ENCODE peak calls at places on chromosomes 12 and 14, in ten cellular contexts. Z, Q, M, P, X, N, T, C, J and V are unnamed samples.

GRCh38 chr12:57983150-57983857 is 41.9 kb downstream of the ATP23 start:
- DNase-seq in Z (no peak), Q (peak; percentile 10), M (peak; percentile 51), P (peak; percentile 57), X (peak; percentile 39), N (peak; percentile 65), T (no peak), C (no peak), J (peak; percentile 66), V (peak; percentile 40)

GRCh38 chr14:38669027-38669426 is 413.1 kb upstream of the CLEC14A start:
- DNase-seq in Z (no peak), Q (no peak), M (no peak), P (no peak), X (no peak), N (no peak), T (no peak), C (no peak), J (no peak), V (no peak)

GRCh38 chr12:42716521-42716920 is 127.0 kb upstream of the PRICKLE1 start:
- DNase-seq in Z (peak; percentile 64), Q (no peak), M (no peak), P (peak; percentile 53), X (no peak), N (no peak), T (no peak), C (no peak), J (peak; percentile 80), V (no peak)

GRCh38 chr14:21734457-21735074 is 60.9 kb upstream of the OR4E1 start:
- DNase-seq in Z (no peak), Q (peak; percentile 20), M (peak; percentile 54), P (peak; percentile 52), X (peak; percentile 18), N (peak; percentile 70), T (peak; percentile 37), C (no peak), J (peak; percentile 51), V (peak; percentile 65)

GRCh38 chr12:67617619-67618018 is 30.9 kb upstream of the DYRK2 start:
- DNase-seq in Z (no peak), Q (no peak), M (no peak), P (no peak), X (no peak), N (no peak), T (no peak), C (no peak), J (no peak), V (no peak)

GRCh38 chr12:57195186-57195585 is 21.4 kb upstream of the NXPH4 start:
- DNase-seq in Z (no peak), Q (no peak), M (no peak), P (no peak), X (no peak), N (no peak), T (no peak), C (no peak), J (no peak), V (no peak)

GRCh38 chr14:94345344-94346072 is 22.4 kb upstream of the SERPINA6 start:
- DNase-seq in Z (no peak), Q (no peak), M (no peak), P (peak; percentile 97), X (no peak), N (peak; percentile 96), T (no peak), C (peak; percentile 68), J (peak; percentile 72), V (peak; percentile 76)

GRCh38 chr14:45940318-45940717 is 687.3 kb upstream of the MIS18BP1 start:
- DNase-seq in Z (no peak), Q (no peak), M (no peak), P (no peak), X (no peak), N (no peak), T (no peak), C (no peak), J (no peak), V (peak; percentile 4)

GRCh38 chr12:125860672-125861288 is 795.5 kb downstream of the AACS start:
- DNase-seq in Z (no peak), Q (no peak), M (no peak), P (no peak), X (no peak), N (no peak), T (no peak), C (no peak), J (no peak), V (no peak)

GRCh38 chr14:21069388-21070082 is 569 bp upstream of the ARHGEF40 start:
- DNase-seq in Z (no peak), Q (no peak), M (peak; percentile 77), P (peak; percentile 56), X (no peak), N (no peak), T (no peak), C (peak; percentile 89), J (no peak), V (peak; percentile 9)

GRCh38 chr12:47990351-47991105 is 13.7 kb downstream of the COL2A1 start:
- DNase-seq in Z (no peak), Q (no peak), M (peak; percentile 22), P (no peak), X (no peak), N (no peak), T (peak; percentile 60), C (peak; percentile 15), J (peak; percentile 17), V (no peak)

GRCh38 chr12:100163416-100164152 is 20.9 kb upstream of the BLTP3B start:
- DNase-seq in Z (peak; percentile 84), Q (peak; percentile 80), M (peak; percentile 87), P (peak; percentile 62), X (peak; percentile 90), N (peak; percentile 81), T (peak; percentile 71), C (peak; percentile 92), J (peak; percentile 34), V (peak; percentile 84)

GRCh38 chr12:19338405-19338804 is 100.9 kb upstream of the AEBP2 start:
- DNase-seq in Z (no peak), Q (no peak), M (no peak), P (peak; percentile 7), X (no peak), N (peak; percentile 8), T (no peak), C (no peak), J (no peak), V (no peak)

GRCh38 chr12:70154960-70155589 is 88.2 kb upstream of the CNOT2 start:
- DNase-seq in Z (no peak), Q (no peak), M (no peak), P (peak; percentile 3), X (no peak), N (peak; percentile 44), T (no peak), C (no peak), J (no peak), V (peak; percentile 45)

GRCh38 chr14:99730876-99731351 is 46.8 kb downstream of the CYP46A1 start:
- DNase-seq in Z (peak; percentile 36), Q (no peak), M (no peak), P (no peak), X (no peak), N (no peak), T (no peak), C (peak; percentile 79), J (no peak), V (no peak)

GRCh38 chr12:27797301-27798025 is 17.4 kb upstream of the MANSC4 start:
- DNase-seq in Z (no peak), Q (no peak), M (no peak), P (no peak), X (no peak), N (no peak), T (no peak), C (no peak), J (no peak), V (no peak)

GRCh38 chr14:23537351-23538048 is 14.1 kb downstream of the ZFHX2 start:
- DNase-seq in Z (no peak), Q (no peak), M (peak; percentile 53), P (peak; percentile 40), X (no peak), N (no peak), T (no peak), C (no peak), J (no peak), V (peak; percentile 21)

GRCh38 chr12:102343361-102344121 is 136.8 kb downstream of the IGF1 start:
- DNase-seq in Z (no peak), Q (no peak), M (no peak), P (peak; percentile 19), X (no peak), N (peak; percentile 43), T (no peak), C (no peak), J (peak; percentile 55), V (no peak)

GRCh38 chr12:41345071-41345470 is 157.0 kb downstream of the PDZRN4 start:
- DNase-seq in Z (no peak), Q (no peak), M (peak; percentile 74), P (no peak), X (no peak), N (no peak), T (no peak), C (no peak), J (no peak), V (no peak)

GRCh38 chr12:89433634-89434033 is 81.3 kb upstream of the DUSP6 start:
- DNase-seq in Z (no peak), Q (no peak), M (no peak), P (peak; percentile 10), X (no peak), N (no peak), T (no peak), C (no peak), J (no peak), V (no peak)

GRCh38 chr12:55717397-55718007 is 1.7 kb downstream of the BLOC1S1 start:
- DNase-seq in Z (peak; percentile 68), Q (no peak), M (no peak), P (peak; percentile 81), X (no peak), N (no peak), T (peak; percentile 29), C (no peak), J (no peak), V (peak; percentile 84)

GRCh38 chr12:124761876-124762275 is 101.8 kb downstream of the SCARB1 start:
- DNase-seq in Z (no peak), Q (no peak), M (no peak), P (no peak), X (no peak), N (no peak), T (peak; percentile 43), C (no peak), J (no peak), V (no peak)

GRCh38 chr14:99677231-99677891 is 6.7 kb upstream of the CYP46A1 start:
- DNase-seq in Z (no peak), Q (no peak), M (no peak), P (peak; percentile 44), X (no peak), N (peak; percentile 55), T (no peak), C (no peak), J (no peak), V (no peak)

GRCh38 chr14:69643430-69644200 is 32.2 kb downstream of the SUSD6 start:
- DNase-seq in Z (peak; percentile 83), Q (peak; percentile 96), M (peak; percentile 43), P (peak; percentile 50), X (peak; percentile 79), N (peak; percentile 96), T (no peak), C (peak; percentile 89), J (peak; percentile 48), V (peak; percentile 56)

GRCh38 chr12:123721245-123721644 is 9.1 kb downstream of the ATP6V0A2 start:
- DNase-seq in Z (no peak), Q (no peak), M (no peak), P (no peak), X (no peak), N (no peak), T (no peak), C (no peak), J (no peak), V (no peak)

GRCh38 chr14:104666981-104667380 is 22.4 kb upstream of the INF2 start:
- DNase-seq in Z (no peak), Q (no peak), M (no peak), P (no peak), X (no peak), N (no peak), T (no peak), C (no peak), J (no peak), V (no peak)

GRCh38 chr12:21538259-21538658 is 12.2 kb downstream of the SPX start:
- DNase-seq in Z (no peak), Q (no peak), M (no peak), P (no peak), X (no peak), N (peak; percentile 50), T (no peak), C (no peak), J (no peak), V (peak; percentile 3)